ENCODE peak calls at places on chromosomes 11 and 22, in four cellular contexts. N, V, W and J are unnamed samples.

GRCh38 chr11:36292311-36292722 is 3.1 kb upstream of the COMMD9 start:
- DNase-seq in W (no peak), V (peak), N (no peak), J (peak)

GRCh38 chr11:20387262-20388095 is at the start of gene PRMT3:
- DNase-seq in W (peak), N (peak), V (peak), J (peak)

GRCh38 chr11:2365571-2366210 is 11.4 kb upstream of the CD81 start:
- DNase-seq in N (no peak), W (no peak), V (no peak), J (no peak)

GRCh38 chr22:17159504-17159951 is 451 bp upstream of the HDHD5 start:
- DNase-seq in V (peak), W (peak), N (no peak), J (no peak)

GRCh38 chr22:19986410-19987341 is 29.9 kb downstream of the ARVCF start:
- DNase-seq in N (peak), W (peak), V (peak), J (peak)

GRCh38 chr11:118652681-118653181 is 26.7 kb downstream of the TREH start:
- DNase-seq in W (no peak), N (no peak), V (no peak), J (no peak)

GRCh38 chr11:19673924-19674390 is 38.7 kb upstream of the NAV2 start:
- DNase-seq in V (peak), N (no peak), W (no peak), J (no peak)

GRCh38 chr11:103851166-103851651 is 185.2 kb upstream of the DDI1 start:
- DNase-seq in V (no peak), N (no peak), W (no peak), J (no peak)

GRCh38 chr22:43039800-43040199 is 24.9 kb upstream of the PACSIN2 start:
- DNase-seq in W (no peak), N (no peak), V (no peak), J (no peak)